ENCODE peak calls at places on chromosomes 11 and 22, in seven cellular contexts. F, C, J, L, B, M and Q are unnamed samples.

GRCh38 chr22:43823911-43824665 is 12.0 kb upstream of the EFCAB6 start:
- DNase-seq in C (no peak), L (no peak), F (no peak), M (no peak), J (no peak), B (no peak), Q (no peak)

GRCh38 chr22:41334951-41335635 is 33.8 kb downstream of the ZC3H7B start:
- DNase-seq in L (no peak), B (peak), F (no peak), M (no peak), J (no peak), C (no peak), Q (no peak)

GRCh38 chr11:2547806-2548205 is 103.0 kb downstream of the KCNQ1 start:
- DNase-seq in J (no peak), F (no peak), B (peak), M (no peak), L (no peak), C (no peak), Q (no peak)

GRCh38 chr11:124745270-124745834 is 5.6 kb downstream of the NRGN start:
- DNase-seq in J (no peak), F (no peak), M (no peak), B (no peak), C (no peak), L (no peak), Q (no peak)

GRCh38 chr11:8577791-8578581 is 16.0 kb downstream of the STK33 start:
- DNase-seq in J (no peak), L (no peak), M (no peak), C (no peak), B (no peak), F (peak), Q (no peak)

GRCh38 chr22:29002603-29003002 is 59.0 kb downstream of the C22orf31 start:
- DNase-seq in F (peak), B (peak), M (no peak), L (no peak), J (no peak), C (no peak), Q (no peak)

GRCh38 chr22:46391486-46392136 is 56.1 kb downstream of the TRMU start:
- DNase-seq in B (no peak), M (no peak), L (no peak), J (no peak), F (no peak), C (no peak), Q (no peak)

GRCh38 chr11:109998921-109999320 is 94.3 kb upstream of the ZC3H12C start:
- DNase-seq in M (no peak), B (no peak), C (no peak), F (no peak), J (no peak), L (no peak), Q (no peak)

GRCh38 chr11:6414874-6415328 is 4.0 kb downstream of the APBB1 start:
- DNase-seq in L (no peak), J (peak), F (no peak), M (no peak), B (no peak), C (no peak), Q (no peak)

GRCh38 chr22:22407061-22407460 is 101.5 kb downstream of the ZNF280B start:
- DNase-seq in C (no peak), M (no peak), J (no peak), L (no peak), B (no peak), F (no peak), Q (no peak)

GRCh38 chr22:23894710-23895598 is 771 bp downstream of the MIF start:
- DNase-seq in J (peak), B (peak), M (peak), F (peak), C (peak), L (no peak), Q (peak)

GRCh38 chr11:32213223-32213622 is 122.3 kb downstream of the RCN1 start:
- DNase-seq in C (no peak), L (peak), F (peak), J (peak), B (no peak), M (no peak), Q (no peak)

GRCh38 chr22:23518381-23519187 is 61.5 kb downstream of the IGLL1 start:
- DNase-seq in M (no peak), C (no peak), B (no peak), J (no peak), L (no peak), F (peak), Q (no peak)

GRCh38 chr22:22196018-22196533 is 48.5 kb upstream of the VPREB1 start:
- DNase-seq in J (no peak), L (no peak), F (no peak), C (no peak), B (no peak), M (no peak), Q (no peak)

GRCh38 chr11:118917488-118918127 is 8.1 kb downstream of the BCL9L start:
- DNase-seq in C (no peak), M (peak), J (peak), B (peak), L (no peak), F (peak), Q (no peak)

GRCh38 chr11:12692238-12693074 is 18.2 kb downstream of the TEAD1 start:
- DNase-seq in J (no peak), L (peak), M (no peak), B (peak), F (peak), C (no peak), Q (peak)

GRCh38 chr11:23212829-23213228 is 352.6 kb upstream of the CCDC179 start:
- DNase-seq in F (peak), M (no peak), L (no peak), C (no peak), J (no peak), B (no peak), Q (no peak)

GRCh38 chr11:76153609-76153949 is 52.7 kb downstream of the WNT11 start:
- DNase-seq in F (peak), B (no peak), C (no peak), J (no peak), M (no peak), L (peak), Q (no peak)

GRCh38 chr11:48116843-48117242 is 99.8 kb upstream of the OR4B1 start:
- DNase-seq in F (no peak), L (no peak), M (no peak), B (no peak), J (peak), C (no peak), Q (no peak)

GRCh38 chr11:975824-976223 is 50.2 kb downstream of the AP2A2 start:
- DNase-seq in F (no peak), L (peak), C (no peak), J (peak), B (no peak), M (no peak), Q (no peak)

GRCh38 chr22:40534379-40535188 is 101.9 kb downstream of the MRTFA start:
- DNase-seq in F (peak), B (no peak), L (no peak), M (no peak), C (no peak), J (peak), Q (no peak)

GRCh38 chr11:127226959-127227358 is 226.4 kb upstream of the KIRREL3 start:
- DNase-seq in F (peak), L (no peak), C (no peak), J (no peak), M (no peak), B (no peak), Q (no peak)

GRCh38 chr11:120513436-120514315 is 2.1 kb downstream of the GRIK4 start:
- DNase-seq in L (no peak), B (no peak), J (no peak), C (no peak), F (no peak), M (no peak), Q (no peak)

GRCh38 chr22:43824724-43825485 is 12.8 kb upstream of the EFCAB6 start:
- DNase-seq in C (no peak), M (no peak), B (no peak), F (peak), J (no peak), L (no peak), Q (no peak)

GRCh38 chr11:47514825-47515647 is 37.9 kb downstream of the CELF1 start:
- DNase-seq in L (no peak), F (peak), J (peak), B (no peak), C (no peak), M (no peak), Q (peak)

GRCh38 chr11:73317373-73317772 is 9.3 kb downstream of the ARHGEF17 start:
- DNase-seq in M (no peak), C (no peak), B (peak), L (no peak), F (no peak), J (no peak), Q (no peak)

GRCh38 chr11:133681901-133682300 is 149.6 kb upstream of the OPCML start:
- DNase-seq in B (no peak), F (no peak), C (no peak), L (no peak), M (no peak), J (no peak), Q (peak)

GRCh38 chr11:56624661-56625110 is 10.0 kb upstream of the OR5M1 start:
- DNase-seq in L (peak), F (peak), J (no peak), C (no peak), M (no peak), B (no peak), Q (no peak)

GRCh38 chr11:72736452-72737069 is 15.6 kb downstream of the ARAP1 start:
- DNase-seq in F (peak), L (no peak), J (peak), M (peak), C (no peak), B (peak), Q (no peak)

GRCh38 chr11:12761029-12761428 is 86.8 kb downstream of the TEAD1 start:
- DNase-seq in C (no peak), M (no peak), F (peak), B (no peak), L (no peak), J (no peak), Q (no peak)

GRCh38 chr11:66126808-66127555 is 56.9 kb downstream of the PACS1 start:
- DNase-seq in F (peak), M (peak), J (peak), C (no peak), B (peak), L (peak), Q (peak)

GRCh38 chr22:39988386-39989114 is 6.2 kb upstream of the FAM83F start:
- DNase-seq in L (no peak), B (no peak), J (no peak), M (no peak), C (no peak), F (no peak), Q (no peak)